ENCODE peak calls at places on chromosomes 12 and 14, in ten cellular contexts. One of them, this sample, is unnamed.

GRCh38 chr12:116199160-116199559 is 78.3 kb downstream of the MED13L start:
- DNase-seq in cardiac muscle cell: no peak
- DNase-seq in colonic mucosa: no peak
- DNase-seq in stomach: no peak
- DNase-seq in right lobe of liver: no peak
- DNase-seq in RWPE2: no peak
- DNase-seq in HCT116: no peak
- DNase-seq in fibroblast of lung: peak
- DNase-seq in kidney: no peak
- DNase-seq in Peyer's patch: no peak
- DNase-seq in this sample: no peak

GRCh38 chr12:110744176-110744575 is 1.5 kb upstream of the PPP1CC start:
- DNase-seq in fibroblast of lung: peak
- DNase-seq in stomach: no peak
- DNase-seq in colonic mucosa: peak
- DNase-seq in Peyer's patch: no peak
- DNase-seq in RWPE2: peak
- DNase-seq in cardiac muscle cell: peak
- DNase-seq in HCT116: no peak
- DNase-seq in kidney: no peak
- DNase-seq in right lobe of liver: no peak
- DNase-seq in this sample: no peak

GRCh38 chr14:89123215-89123614 is 293.8 kb downstream of the FOXN3 start:
- DNase-seq in stomach: no peak
- DNase-seq in kidney: no peak
- DNase-seq in colonic mucosa: no peak
- DNase-seq in right lobe of liver: no peak
- DNase-seq in cardiac muscle cell: no peak
- DNase-seq in HCT116: no peak
- DNase-seq in fibroblast of lung: no peak
- DNase-seq in Peyer's patch: no peak
- DNase-seq in RWPE2: no peak
- DNase-seq in this sample: no peak

GRCh38 chr14:70084226-70084625 is 104.5 kb downstream of the SLC8A3 start:
- DNase-seq in HCT116: no peak
- DNase-seq in Peyer's patch: no peak
- DNase-seq in right lobe of liver: no peak
- DNase-seq in stomach: no peak
- DNase-seq in RWPE2: no peak
- DNase-seq in colonic mucosa: no peak
- DNase-seq in cardiac muscle cell: no peak
- DNase-seq in fibroblast of lung: no peak
- DNase-seq in kidney: no peak
- DNase-seq in this sample: no peak

GRCh38 chr14:96095581-96096476 is 56.7 kb downstream of the C14orf132 start:
- DNase-seq in RWPE2: peak
- DNase-seq in HCT116: no peak
- DNase-seq in colonic mucosa: peak
- DNase-seq in stomach: peak
- DNase-seq in kidney: peak
- DNase-seq in fibroblast of lung: peak
- DNase-seq in Peyer's patch: no peak
- DNase-seq in cardiac muscle cell: peak
- DNase-seq in right lobe of liver: peak
- DNase-seq in this sample: no peak

GRCh38 chr14:105889666-105890473 is 363.5 kb downstream of the TMEM121 start:
- DNase-seq in cardiac muscle cell: no peak
- DNase-seq in Peyer's patch: peak
- DNase-seq in colonic mucosa: no peak
- DNase-seq in right lobe of liver: peak
- DNase-seq in kidney: peak
- DNase-seq in fibroblast of lung: no peak
- DNase-seq in stomach: no peak
- DNase-seq in RWPE2: peak
- DNase-seq in HCT116: no peak
- DNase-seq in this sample: peak

GRCh38 chr12:54891717-54892478 is 37.6 kb downstream of the MUCL1 start:
- DNase-seq in colonic mucosa: peak
- DNase-seq in right lobe of liver: peak
- DNase-seq in stomach: peak
- DNase-seq in RWPE2: no peak
- DNase-seq in kidney: no peak
- DNase-seq in fibroblast of lung: peak
- DNase-seq in HCT116: no peak
- DNase-seq in Peyer's patch: no peak
- DNase-seq in cardiac muscle cell: peak
- DNase-seq in this sample: no peak

GRCh38 chr12:57231276-57232021 is 1.9 kb downstream of the SHMT2 start:
- DNase-seq in colonic mucosa: no peak
- DNase-seq in kidney: peak
- DNase-seq in HCT116: no peak
- DNase-seq in right lobe of liver: peak
- DNase-seq in stomach: no peak
- DNase-seq in cardiac muscle cell: no peak
- DNase-seq in fibroblast of lung: no peak
- DNase-seq in RWPE2: peak
- DNase-seq in Peyer's patch: no peak
- DNase-seq in this sample: peak

GRCh38 chr12:59357811-59358210 is 238.0 kb upstream of the SLC16A7 start:
- DNase-seq in right lobe of liver: no peak
- DNase-seq in Peyer's patch: no peak
- DNase-seq in HCT116: no peak
- DNase-seq in cardiac muscle cell: no peak
- DNase-seq in RWPE2: no peak
- DNase-seq in kidney: no peak
- DNase-seq in stomach: no peak
- DNase-seq in fibroblast of lung: peak
- DNase-seq in colonic mucosa: no peak
- DNase-seq in this sample: no peak

DNA sequence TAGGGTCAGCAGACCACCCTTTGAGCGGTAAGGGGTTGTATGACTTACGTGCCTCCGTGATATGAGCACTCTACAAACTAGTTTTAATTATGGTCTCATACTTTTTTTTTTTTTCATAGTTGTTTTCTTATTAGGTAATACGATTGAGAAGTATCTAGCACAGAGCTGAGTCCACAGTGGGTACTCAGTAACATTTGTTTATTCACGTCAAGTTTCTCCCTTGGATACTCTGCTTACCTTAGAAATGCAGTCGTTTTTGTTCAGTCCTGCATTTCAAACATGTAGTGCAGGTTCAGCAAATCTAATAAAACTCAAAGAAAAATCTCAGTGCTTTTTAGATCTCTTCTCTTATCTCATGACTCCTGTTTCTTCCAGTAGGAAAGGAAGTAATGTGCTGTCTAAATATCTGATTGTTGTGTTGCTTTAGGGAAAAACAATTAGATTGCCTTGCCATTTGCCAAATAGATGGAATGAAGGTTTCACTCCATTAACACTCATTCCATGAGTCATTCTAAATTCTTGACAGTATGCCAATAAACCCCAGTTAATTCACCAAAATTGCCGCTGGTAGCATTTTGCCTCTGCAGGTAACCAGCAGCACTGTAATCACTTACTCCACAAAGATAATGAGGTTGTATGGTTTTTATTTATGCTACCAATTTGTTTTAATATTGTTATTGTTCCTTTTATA is 118.9 kb downstream of the PTCSC3 start:
- DNase-seq in HCT116: peak
- DNase-seq in colonic mucosa: no peak
- DNase-seq in right lobe of liver: no peak
- DNase-seq in kidney: no peak
- DNase-seq in stomach: no peak
- DNase-seq in fibroblast of lung: no peak
- DNase-seq in Peyer's patch: no peak
- DNase-seq in RWPE2: no peak
- DNase-seq in cardiac muscle cell: peak
- DNase-seq in this sample: no peak
- H3K27ac ChIP-seq in HCT116: no peak
- H3K27ac ChIP-seq in colonic mucosa: no peak
- H3K27ac ChIP-seq in right lobe of liver: no peak
- H3K27ac ChIP-seq in kidney: no peak
- H3K27ac ChIP-seq in stomach: no peak
- H3K27ac ChIP-seq in fibroblast of lung: no peak
- H3K27ac ChIP-seq in Peyer's patch: no peak
- H3K27ac ChIP-seq in RWPE2: peak
- H3K27ac ChIP-seq in cardiac muscle cell: no peak
- H3K27ac ChIP-seq in this sample: no peak

GRCh38 chr14:67276131-67276530 is 34.9 kb downstream of the PALS1 start:
- DNase-seq in HCT116: no peak
- DNase-seq in fibroblast of lung: no peak
- DNase-seq in right lobe of liver: no peak
- DNase-seq in colonic mucosa: no peak
- DNase-seq in Peyer's patch: no peak
- DNase-seq in stomach: no peak
- DNase-seq in RWPE2: no peak
- DNase-seq in cardiac muscle cell: no peak
- DNase-seq in kidney: no peak
- DNase-seq in this sample: no peak
- H3K27ac ChIP-seq in HCT116: no peak
- H3K27ac ChIP-seq in fibroblast of lung: no peak
- H3K27ac ChIP-seq in right lobe of liver: no peak
- H3K27ac ChIP-seq in colonic mucosa: no peak
- H3K27ac ChIP-seq in Peyer's patch: no peak
- H3K27ac ChIP-seq in stomach: no peak
- H3K27ac ChIP-seq in RWPE2: no peak
- H3K27ac ChIP-seq in cardiac muscle cell: no peak
- H3K27ac ChIP-seq in kidney: no peak
- H3K27ac ChIP-seq in this sample: no peak

GRCh38 chr12:6854036-6854435 is 2.1 kb downstream of the USP5 start:
- DNase-seq in kidney: peak
- DNase-seq in cardiac muscle cell: no peak
- DNase-seq in colonic mucosa: no peak
- DNase-seq in RWPE2: no peak
- DNase-seq in right lobe of liver: no peak
- DNase-seq in fibroblast of lung: no peak
- DNase-seq in stomach: no peak
- DNase-seq in HCT116: no peak
- DNase-seq in Peyer's patch: no peak
- DNase-seq in this sample: no peak

GRCh38 chr12:6851153-6851920 is at the start of gene CDCA3:
- DNase-seq in Peyer's patch: peak
- DNase-seq in kidney: peak
- DNase-seq in stomach: peak
- DNase-seq in fibroblast of lung: peak
- DNase-seq in colonic mucosa: peak
- DNase-seq in right lobe of liver: peak
- DNase-seq in HCT116: peak
- DNase-seq in RWPE2: peak
- DNase-seq in cardiac muscle cell: peak
- DNase-seq in this sample: peak

GRCh38 chr12:6853626-6854025 is 1.7 kb downstream of the USP5 start:
- DNase-seq in kidney: no peak
- DNase-seq in fibroblast of lung: no peak
- DNase-seq in RWPE2: no peak
- DNase-seq in stomach: no peak
- DNase-seq in cardiac muscle cell: no peak
- DNase-seq in Peyer's patch: no peak
- DNase-seq in HCT116: no peak
- DNase-seq in colonic mucosa: no peak
- DNase-seq in right lobe of liver: no peak
- DNase-seq in this sample: no peak

GRCh38 chr12:6851921-6852650 is at the start of gene USP5:
- DNase-seq in kidney: peak
- DNase-seq in Peyer's patch: peak
- DNase-seq in stomach: peak
- DNase-seq in HCT116: peak
- DNase-seq in right lobe of liver: peak
- DNase-seq in cardiac muscle cell: peak
- DNase-seq in RWPE2: peak
- DNase-seq in colonic mucosa: peak
- DNase-seq in fibroblast of lung: peak
- DNase-seq in this sample: peak

DNA sequence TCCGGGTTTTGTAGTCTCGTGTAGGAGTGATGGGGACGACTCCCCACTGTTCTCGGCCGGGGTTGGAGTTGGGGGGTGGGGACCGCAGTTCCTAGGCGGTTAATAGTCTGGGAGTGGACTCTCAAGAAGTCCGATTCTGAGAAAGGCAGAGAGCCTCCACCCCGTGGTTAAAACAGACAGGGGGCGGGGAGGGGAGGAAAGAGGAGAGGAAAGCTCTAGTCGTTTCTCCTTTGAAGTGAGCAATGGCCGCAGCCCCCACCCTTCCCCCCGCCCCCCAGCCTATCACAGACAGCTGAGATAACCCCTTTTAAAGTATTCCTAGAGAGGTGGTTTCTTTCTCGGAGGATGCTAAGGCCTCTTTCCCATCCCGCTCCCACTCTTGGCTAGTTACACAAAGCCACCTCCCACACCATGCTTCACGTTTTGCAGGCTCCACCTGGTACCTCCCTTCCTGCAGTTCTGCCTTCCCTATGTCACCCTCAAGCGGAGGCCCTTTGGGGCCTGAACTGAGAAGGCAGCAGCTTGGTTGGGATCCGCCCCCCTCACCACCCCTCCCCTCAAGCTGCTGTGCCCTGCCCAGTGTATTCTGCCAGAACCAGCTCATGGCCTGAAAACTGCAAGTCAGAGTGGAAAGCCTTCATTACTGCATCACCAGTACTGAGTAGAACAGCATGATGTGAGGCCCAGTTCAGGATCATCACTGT is 853 bp downstream of the USP5 start:
- DNase-seq in cardiac muscle cell: peak
- DNase-seq in right lobe of liver: no peak
- DNase-seq in Peyer's patch: no peak
- DNase-seq in fibroblast of lung: peak
- DNase-seq in RWPE2: no peak
- DNase-seq in stomach: peak
- DNase-seq in HCT116: no peak
- DNase-seq in colonic mucosa: peak
- DNase-seq in kidney: peak
- DNase-seq in this sample: peak
- H3K27ac ChIP-seq in cardiac muscle cell: peak
- H3K27ac ChIP-seq in right lobe of liver: no peak
- H3K27ac ChIP-seq in Peyer's patch: peak
- H3K27ac ChIP-seq in fibroblast of lung: peak
- H3K27ac ChIP-seq in RWPE2: peak
- H3K27ac ChIP-seq in stomach: peak
- H3K27ac ChIP-seq in HCT116: peak
- H3K27ac ChIP-seq in colonic mucosa: peak
- H3K27ac ChIP-seq in kidney: no peak
- H3K27ac ChIP-seq in this sample: peak

DNA sequence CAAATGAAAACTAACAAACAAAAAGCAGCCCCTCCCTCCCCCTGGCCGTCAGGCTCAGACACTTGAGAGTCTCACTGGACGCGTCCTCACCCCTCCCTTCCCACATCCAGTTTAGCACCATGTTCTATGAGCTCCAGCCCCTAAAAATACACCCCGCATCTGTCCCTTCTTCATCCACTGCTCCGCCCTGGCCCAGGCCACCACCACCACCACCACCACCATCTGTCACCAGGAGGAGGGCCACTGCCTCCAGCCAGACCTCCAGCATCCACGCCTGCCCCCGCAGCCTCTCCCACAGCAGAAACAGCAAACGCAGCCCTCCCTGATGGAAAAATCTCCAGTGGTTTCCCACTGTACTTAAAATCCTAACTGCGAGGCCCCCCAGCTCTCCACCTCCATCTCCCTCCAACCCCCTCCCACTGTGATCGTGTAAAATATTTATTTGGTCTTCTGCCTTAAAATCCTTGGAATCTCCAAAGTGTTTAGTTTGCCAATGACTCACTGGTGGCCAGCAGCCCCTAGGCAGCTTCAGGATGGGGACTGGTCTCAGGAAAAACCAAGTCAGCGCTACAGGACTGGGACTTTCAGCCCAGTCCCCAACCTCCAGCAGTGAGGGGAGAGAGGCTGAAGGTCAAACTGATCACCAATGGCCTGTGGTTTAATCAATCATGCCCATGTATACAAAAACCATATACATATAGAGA is 95.0 kb downstream of the SCARB1 start:
- DNase-seq in fibroblast of lung: no peak
- DNase-seq in right lobe of liver: no peak
- DNase-seq in stomach: no peak
- DNase-seq in colonic mucosa: no peak
- DNase-seq in HCT116: no peak
- DNase-seq in RWPE2: no peak
- DNase-seq in cardiac muscle cell: no peak
- DNase-seq in Peyer's patch: no peak
- DNase-seq in kidney: no peak
- DNase-seq in this sample: no peak
- H3K27ac ChIP-seq in fibroblast of lung: no peak
- H3K27ac ChIP-seq in right lobe of liver: no peak
- H3K27ac ChIP-seq in stomach: no peak
- H3K27ac ChIP-seq in colonic mucosa: no peak
- H3K27ac ChIP-seq in HCT116: no peak
- H3K27ac ChIP-seq in RWPE2: no peak
- H3K27ac ChIP-seq in cardiac muscle cell: no peak
- H3K27ac ChIP-seq in Peyer's patch: no peak
- H3K27ac ChIP-seq in kidney: no peak
- H3K27ac ChIP-seq in this sample: no peak